ENCODE peak calls at places on chromosomes 6 and 20, in nine cellular contexts. V, Y, C, L, D, O, M, Q and B are unnamed samples.
A peak's percentile ranks its signal among the peaks of the same experiment; 100 is the strongest.

GRCh38 chr6:166567107-166567506 is 19.4 kb downstream of the RAMACL start:
- DNase-seq in V (no peak), Y (no peak), C (peak; percentile 96), L (no peak), D (peak; percentile 96), O (no peak), M (no peak), Q (no peak), B (no peak)

GRCh38 chr6:144007455-144007778 is 642 bp downstream of the PLAGL1 start:
- DNase-seq in V (no peak), Y (no peak), C (no peak), L (no peak), D (no peak), O (no peak), M (no peak), Q (no peak), B (no peak)

GRCh38 chr6:137188855-137189254 is 15.4 kb upstream of the IL22RA2 start:
- DNase-seq in V (no peak), Y (no peak), C (peak; percentile 2), L (no peak), D (no peak), O (no peak), M (no peak), Q (no peak), B (no peak)

GRCh38 chr20:42110301-42110700 is 492.1 kb upstream of the CHD6 start:
- DNase-seq in V (no peak), Y (no peak), C (no peak), L (no peak), D (no peak), O (no peak), M (no peak), Q (no peak), B (no peak)

GRCh38 chr6:112951829-112952228 is 604.7 kb downstream of the RFPL4B start:
- DNase-seq in V (no peak), Y (no peak), C (no peak), L (no peak), D (no peak), O (peak; percentile 65), M (no peak), Q (no peak), B (no peak)

GRCh38 chr6:34146801-34147592 is 1.1 kb upstream of the GRM4 start:
- DNase-seq in V (no peak), Y (no peak), C (no peak), L (no peak), D (peak; percentile 31), O (no peak), M (no peak), Q (no peak), B (no peak)

GRCh38 chr20:58169441-58169840 is 59.0 kb downstream of the ANKRD60 start:
- DNase-seq in V (no peak), Y (no peak), C (no peak), L (no peak), D (no peak), O (no peak), M (no peak), Q (no peak), B (no peak)

GRCh38 chr6:136860043-136860442 is 37.7 kb downstream of the PEX7 start:
- DNase-seq in V (no peak), Y (no peak), C (no peak), L (no peak), D (no peak), O (peak; percentile 40), M (no peak), Q (no peak), B (no peak)

GRCh38 chr20:25249198-25249931 is 1.5 kb downstream of the PYGB start:
- DNase-seq in V (peak; percentile 42), Y (no peak), C (no peak), L (no peak), D (no peak), O (no peak), M (no peak), Q (no peak), B (no peak)

GRCh38 chr6:107866606-107867301 is 42.6 kb upstream of the SCML4 start:
- DNase-seq in V (no peak), Y (no peak), C (no peak), L (no peak), D (no peak), O (peak; percentile 26), M (no peak), Q (peak; percentile 29), B (no peak)

GRCh38 chr6:39274903-39275302 is 39.3 kb downstream of the KCNK17 start:
- DNase-seq in V (no peak), Y (no peak), C (no peak), L (no peak), D (no peak), O (no peak), M (no peak), Q (no peak), B (no peak)

GRCh38 chr6:108209738-108210137 is 43.9 kb downstream of the NR2E1 start:
- DNase-seq in V (no peak), Y (no peak), C (no peak), L (no peak), D (no peak), O (no peak), M (no peak), Q (no peak), B (no peak)

GRCh38 chr6:44161997-44162338 is 3.3 kb downstream of the CAPN11 start:
- DNase-seq in V (no peak), Y (no peak), C (no peak), L (no peak), D (peak; percentile 36), O (no peak), M (no peak), Q (no peak), B (no peak)

GRCh38 chr20:44186201-44186600 is 787 bp downstream of the JPH2 start:
- DNase-seq in V (no peak), Y (no peak), C (no peak), L (no peak), D (no peak), O (no peak), M (no peak), Q (no peak), B (no peak)